ENCODE peak calls at places on chromosome X, in five cellular contexts. One of them, this sample, is unnamed.

GRCh38 chrX:18290200-18290599 is 64.3 kb downstream of the SCML2 start:
- DNase-seq in cardiac fibroblast: peak; percentile 3
- DNase-seq in stomach: no peak
- DNase-seq in Calu3: no peak
- DNase-seq in WERI-Rb-1: no peak
- DNase-seq in this sample: no peak

GRCh38 chrX:39327255-39327654 is 526.0 kb downstream of the MID1IP1 start:
- DNase-seq in cardiac fibroblast: no peak
- DNase-seq in WERI-Rb-1: no peak
- DNase-seq in stomach: no peak
- DNase-seq in Calu3: no peak
- DNase-seq in this sample: no peak

GRCh38 chrX:37888010-37888409 is 40.6 kb upstream of the DYNLT3 start:
- DNase-seq in stomach: no peak
- DNase-seq in cardiac fibroblast: no peak
- DNase-seq in Calu3: no peak
- DNase-seq in WERI-Rb-1: no peak
- DNase-seq in this sample: no peak

GRCh38 chrX:100070334-100070849 is 339.7 kb downstream of the PCDH19 start:
- DNase-seq in cardiac fibroblast: no peak
- DNase-seq in stomach: no peak
- DNase-seq in Calu3: no peak
- DNase-seq in WERI-Rb-1: no peak
- DNase-seq in this sample: no peak

GRCh38 chrX:46574337-46574940 is 874 bp downstream of the CHST7 start:
- DNase-seq in WERI-Rb-1: peak; percentile 28
- DNase-seq in Calu3: peak; percentile 44
- DNase-seq in stomach: no peak
- DNase-seq in cardiac fibroblast: peak; percentile 44
- DNase-seq in this sample: peak; percentile 9

GRCh38 chrX:37453821-37454220 is 104.7 kb downstream of the PRRG1 start:
- DNase-seq in WERI-Rb-1: no peak
- DNase-seq in Calu3: no peak
- DNase-seq in cardiac fibroblast: no peak
- DNase-seq in stomach: no peak
- DNase-seq in this sample: no peak

GRCh38 chrX:13090261-13091110 is 46.1 kb upstream of the FAM9C start:
- DNase-seq in Calu3: no peak
- DNase-seq in stomach: no peak
- DNase-seq in cardiac fibroblast: no peak
- DNase-seq in WERI-Rb-1: no peak
- DNase-seq in this sample: no peak

GRCh38 chrX:23344208-23344903 is 9.7 kb downstream of the PTCHD1 start:
- DNase-seq in stomach: no peak
- DNase-seq in Calu3: no peak
- DNase-seq in WERI-Rb-1: no peak
- DNase-seq in cardiac fibroblast: no peak
- DNase-seq in this sample: no peak

GRCh38 chrX:46447384-46447783 is 97.8 kb downstream of the ZNF674 start:
- DNase-seq in WERI-Rb-1: no peak
- DNase-seq in stomach: no peak
- DNase-seq in Calu3: no peak
- DNase-seq in cardiac fibroblast: peak; percentile 18
- DNase-seq in this sample: no peak

GRCh38 chrX:149871940-149872339 is 9.0 kb upstream of the MAGEA8 start:
- DNase-seq in stomach: peak; percentile 56
- DNase-seq in cardiac fibroblast: peak; percentile 19
- DNase-seq in WERI-Rb-1: peak; percentile 64
- DNase-seq in Calu3: peak; percentile 69
- DNase-seq in this sample: no peak

GRCh38 chrX:44675364-44676024 is 132.8 kb upstream of the FUNDC1 start:
- DNase-seq in cardiac fibroblast: peak; percentile 83
- DNase-seq in stomach: no peak
- DNase-seq in WERI-Rb-1: no peak
- DNase-seq in Calu3: peak; percentile 19
- DNase-seq in this sample: no peak

GRCh38 chrX:134374294-134374693 is 85.7 kb upstream of the HPRT1 start:
- DNase-seq in stomach: no peak
- DNase-seq in cardiac fibroblast: peak; percentile 10
- DNase-seq in WERI-Rb-1: no peak
- DNase-seq in Calu3: no peak
- DNase-seq in this sample: no peak

GRCh38 chrX:11759172-11759460 is 1.1 kb downstream of the MSL3 start:
- DNase-seq in WERI-Rb-1: no peak
- DNase-seq in cardiac fibroblast: no peak
- DNase-seq in Calu3: no peak
- DNase-seq in stomach: no peak
- DNase-seq in this sample: no peak

GRCh38 chrX:34341258-34341657 is 209.1 kb upstream of the FAM47A start:
- DNase-seq in WERI-Rb-1: no peak
- DNase-seq in cardiac fibroblast: peak; percentile 8
- DNase-seq in Calu3: no peak
- DNase-seq in stomach: no peak
- DNase-seq in this sample: no peak

GRCh38 chrX:44828008-44828605 is 15.7 kb upstream of the DUSP21 start:
- DNase-seq in stomach: no peak
- DNase-seq in Calu3: no peak
- DNase-seq in cardiac fibroblast: peak; percentile 77
- DNase-seq in WERI-Rb-1: no peak
- DNase-seq in this sample: no peak

GRCh38 chrX:103431316-103431715 is 55.0 kb downstream of the BEX3 start:
- DNase-seq in Calu3: no peak
- DNase-seq in stomach: no peak
- DNase-seq in WERI-Rb-1: no peak
- DNase-seq in cardiac fibroblast: peak; percentile 46
- DNase-seq in this sample: no peak

GRCh38 chrX:70208479-70208878 is 26.0 kb upstream of the AWAT1 start:
- DNase-seq in WERI-Rb-1: no peak
- DNase-seq in cardiac fibroblast: peak; percentile 8
- DNase-seq in Calu3: no peak
- DNase-seq in stomach: no peak
- DNase-seq in this sample: no peak

GRCh38 chrX:129577473-129577872 is 37.4 kb downstream of the OCRL start:
- DNase-seq in cardiac fibroblast: peak; percentile 88
- DNase-seq in Calu3: no peak
- DNase-seq in WERI-Rb-1: peak; percentile 26
- DNase-seq in stomach: no peak
- DNase-seq in this sample: no peak

GRCh38 chrX:53084863-53085262 is 2.7 kb downstream of the TSPYL2 start:
- DNase-seq in stomach: no peak
- DNase-seq in cardiac fibroblast: no peak
- DNase-seq in WERI-Rb-1: no peak
- DNase-seq in Calu3: no peak
- DNase-seq in this sample: no peak
- TF ChIP-seq CTCF in stomach: no peak
- TF ChIP-seq CTCF in cardiac fibroblast: no peak
- TF ChIP-seq CTCF in WERI-Rb-1: no peak
- TF ChIP-seq CTCF in Calu3: no peak
- TF ChIP-seq CTCF in this sample: no peak

GRCh38 chrX:88613338-88613737 is 133.7 kb upstream of the CPXCR1 start:
- DNase-seq in WERI-Rb-1: no peak
- DNase-seq in cardiac fibroblast: peak; percentile 39
- DNase-seq in stomach: no peak
- DNase-seq in Calu3: no peak
- DNase-seq in this sample: no peak
- TF ChIP-seq CTCF in WERI-Rb-1: peak; percentile 5
- TF ChIP-seq CTCF in cardiac fibroblast: peak; percentile 32
- TF ChIP-seq CTCF in stomach: peak; percentile 54
- TF ChIP-seq CTCF in Calu3: no peak
- TF ChIP-seq CTCF in this sample: peak; percentile 87

GRCh38 chrX:7996851-7997250 is 69.6 kb upstream of the PNPLA4 start:
- DNase-seq in cardiac fibroblast: no peak
- DNase-seq in Calu3: no peak
- DNase-seq in WERI-Rb-1: no peak
- DNase-seq in stomach: no peak
- DNase-seq in this sample: no peak

GRCh38 chrX:7993873-7994272 is 66.7 kb upstream of the PNPLA4 start:
- DNase-seq in cardiac fibroblast: no peak
- DNase-seq in stomach: no peak
- DNase-seq in Calu3: no peak
- DNase-seq in WERI-Rb-1: no peak
- DNase-seq in this sample: no peak

DNA sequence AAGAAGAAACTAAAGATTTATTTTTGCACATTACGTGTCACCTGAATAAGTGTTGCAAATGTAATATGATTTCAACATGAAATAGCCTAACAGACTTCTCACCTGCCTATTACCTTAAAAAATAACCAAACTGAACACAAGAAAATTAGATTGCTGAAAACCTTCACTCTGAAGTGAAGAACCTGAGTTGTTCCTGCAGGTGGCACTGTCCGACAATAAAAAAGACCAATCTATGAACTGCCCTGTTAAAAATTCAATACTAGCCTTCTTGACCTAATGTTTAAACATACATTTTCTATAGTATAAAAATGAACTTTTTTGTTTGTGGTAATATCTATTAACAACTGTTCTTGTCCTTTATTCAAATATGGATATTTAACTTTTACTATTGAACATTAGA is 69.2 kb upstream of the PNPLA4 start:
- DNase-seq in cardiac fibroblast: peak; percentile 46
- DNase-seq in WERI-Rb-1: peak; percentile 34
- DNase-seq in Calu3: peak; percentile 10
- DNase-seq in stomach: peak; percentile 28
- DNase-seq in this sample: no peak
- TF ChIP-seq CTCF in cardiac fibroblast: peak; percentile 14
- TF ChIP-seq CTCF in WERI-Rb-1: peak; percentile 29
- TF ChIP-seq CTCF in Calu3: no peak
- TF ChIP-seq CTCF in stomach: peak; percentile 20
- TF ChIP-seq CTCF in this sample: peak; percentile 86

GRCh38 chrX:124033821-124034220 is 72.3 kb downstream of the STAG2 start:
- DNase-seq in Calu3: no peak
- DNase-seq in cardiac fibroblast: peak; percentile 54
- DNase-seq in stomach: no peak
- DNase-seq in WERI-Rb-1: no peak
- DNase-seq in this sample: no peak
- TF ChIP-seq CTCF in Calu3: no peak
- TF ChIP-seq CTCF in cardiac fibroblast: no peak
- TF ChIP-seq CTCF in stomach: no peak
- TF ChIP-seq CTCF in WERI-Rb-1: no peak
- TF ChIP-seq CTCF in this sample: no peak

DNA sequence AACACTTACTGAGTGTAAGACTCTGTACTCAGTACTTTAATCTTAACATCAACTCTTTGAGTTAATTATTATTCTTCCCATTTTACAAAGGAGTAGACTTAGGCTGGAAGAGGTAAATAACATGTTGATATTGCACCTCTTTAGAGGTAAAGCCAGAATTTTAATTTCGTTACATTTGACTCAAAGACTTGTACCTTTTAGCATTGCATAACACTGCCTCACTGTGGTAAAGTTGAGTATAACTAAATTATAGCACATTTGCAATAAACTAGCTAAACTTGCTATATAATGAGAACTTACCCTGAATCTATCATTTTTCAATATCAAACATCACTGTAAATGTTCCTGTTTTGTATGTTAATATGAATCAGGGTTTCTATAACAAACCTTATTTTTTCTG is 218.5 kb downstream of the PRR32 start:
- DNase-seq in WERI-Rb-1: no peak
- DNase-seq in cardiac fibroblast: no peak
- DNase-seq in Calu3: no peak
- DNase-seq in stomach: no peak
- DNase-seq in this sample: no peak
- TF ChIP-seq CTCF in WERI-Rb-1: peak; percentile 15
- TF ChIP-seq CTCF in cardiac fibroblast: no peak
- TF ChIP-seq CTCF in Calu3: no peak
- TF ChIP-seq CTCF in stomach: no peak
- TF ChIP-seq CTCF in this sample: peak; percentile 68

GRCh38 chrX:66018585-66019309 is 21.1 kb downstream of the VSIG4 start:
- DNase-seq in Calu3: no peak
- DNase-seq in stomach: no peak
- DNase-seq in cardiac fibroblast: no peak
- DNase-seq in WERI-Rb-1: no peak
- DNase-seq in this sample: no peak

GRCh38 chrX:66017659-66018170 is 22.2 kb downstream of the VSIG4 start:
- DNase-seq in stomach: no peak
- DNase-seq in Calu3: peak; percentile 4
- DNase-seq in WERI-Rb-1: no peak
- DNase-seq in cardiac fibroblast: no peak
- DNase-seq in this sample: no peak

GRCh38 chrX:66015152-66015827 is 24.6 kb downstream of the VSIG4 start:
- DNase-seq in stomach: no peak
- DNase-seq in Calu3: no peak
- DNase-seq in WERI-Rb-1: no peak
- DNase-seq in cardiac fibroblast: peak; percentile 2
- DNase-seq in this sample: no peak

GRCh38 chrX:66015906-66016689 is 23.8 kb downstream of the VSIG4 start:
- DNase-seq in WERI-Rb-1: no peak
- DNase-seq in stomach: no peak
- DNase-seq in cardiac fibroblast: no peak
- DNase-seq in Calu3: no peak
- DNase-seq in this sample: no peak

DNA sequence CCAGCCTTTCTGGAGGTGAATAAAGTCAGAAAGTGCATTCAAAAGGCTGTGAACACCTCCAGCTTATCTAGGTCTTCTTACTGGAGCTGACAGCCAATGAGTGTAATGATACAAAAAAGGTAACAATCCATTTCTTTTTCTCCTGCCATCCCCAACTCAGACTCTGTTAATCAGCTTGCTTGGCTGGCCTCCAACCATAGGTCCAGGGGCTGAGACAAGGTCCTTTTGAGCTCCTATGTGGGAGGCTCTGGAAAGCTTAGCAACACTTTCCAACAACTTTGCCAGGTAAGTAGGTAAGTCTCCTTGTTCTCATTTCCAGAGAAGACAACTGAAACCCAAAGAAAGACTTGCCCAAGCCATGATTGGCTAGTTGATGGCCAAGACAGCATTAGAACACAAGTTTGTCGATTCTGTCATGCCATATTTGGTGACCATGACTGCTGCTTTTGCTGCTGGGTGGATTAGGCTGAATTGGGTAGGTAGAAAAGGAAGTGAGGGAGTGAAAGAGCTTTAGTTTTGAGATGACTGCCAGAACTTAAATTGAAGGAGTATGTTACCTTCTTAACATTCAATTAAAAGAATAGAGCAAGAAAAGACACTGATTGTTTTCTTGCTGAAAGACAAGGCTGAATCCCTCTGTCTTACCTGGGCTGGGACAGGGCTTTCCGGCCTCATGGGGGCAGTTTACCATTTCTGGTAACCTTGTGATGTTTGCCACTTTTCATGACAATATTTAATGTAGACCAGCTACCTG is 22.8 kb downstream of the VSIG4 start:
- DNase-seq in Calu3: no peak
- DNase-seq in stomach: no peak
- DNase-seq in WERI-Rb-1: no peak
- DNase-seq in cardiac fibroblast: no peak
- DNase-seq in this sample: no peak
- TF ChIP-seq CTCF in Calu3: no peak
- TF ChIP-seq CTCF in stomach: no peak
- TF ChIP-seq CTCF in WERI-Rb-1: no peak
- TF ChIP-seq CTCF in cardiac fibroblast: no peak
- TF ChIP-seq CTCF in this sample: no peak

This sample was measured in progenitor cell of endocrine pancreas.